ENCODE peak calls at places on chromosomes 3 and 15, in ten cellular contexts. L, I, C, O, V, B, X, R, U and E are unnamed samples.

GRCh38 chr15:31489801-31490646 is 163.4 kb downstream of the KLF13 start:
- DNase-seq in I (peak), B (peak), O (no peak), V (no peak), R (no peak), U (peak), L (peak), C (peak), X (peak), E (no peak)

GRCh38 chr3:170914690-170915089 is 6.3 kb upstream of the EIF5A2 start:
- DNase-seq in U (no peak), I (no peak), C (no peak), L (no peak), O (no peak), R (no peak), X (no peak), V (no peak), B (no peak), E (no peak)

GRCh38 chr15:47484997-47485396 is 232.3 kb upstream of the SEMA6D start:
- DNase-seq in B (no peak), L (no peak), O (no peak), C (no peak), I (no peak), V (no peak), X (no peak), R (no peak), U (no peak), E (no peak)

GRCh38 chr3:5103743-5104142 is 18.3 kb upstream of the ARL8B start:
- DNase-seq in I (no peak), R (no peak), X (no peak), O (no peak), V (no peak), B (no peak), L (no peak), C (no peak), U (no peak), E (no peak)

GRCh38 chr3:122314467-122314866 is 10.6 kb upstream of the CSTA start:
- DNase-seq in L (no peak), V (no peak), I (no peak), B (no peak), O (no peak), R (no peak), U (no peak), C (no peak), X (no peak), E (no peak)

GRCh38 chr3:196524527-196524926 is 9.4 kb upstream of the SMCO1 start:
- DNase-seq in L (no peak), I (no peak), X (no peak), U (no peak), R (no peak), V (no peak), B (peak), O (no peak), C (no peak), E (no peak)

GRCh38 chr15:74428442-74428787 is 5.3 kb downstream of the SEMA7A start:
- DNase-seq in O (no peak), X (no peak), U (no peak), B (no peak), V (no peak), C (no peak), L (no peak), I (peak), R (no peak), E (no peak)

GRCh38 chr3:149245738-149246451 is 24.3 kb upstream of the CP start:
- DNase-seq in L (peak), I (no peak), X (no peak), V (no peak), C (no peak), O (no peak), U (peak), B (peak), R (no peak), E (peak)

GRCh38 chr3:58048301-58048700 is 40.1 kb downstream of the FLNB start:
- DNase-seq in V (no peak), R (no peak), U (peak), L (no peak), I (no peak), B (peak), X (no peak), O (peak), C (no peak), E (no peak)

GRCh38 chr3:196868297-196868661 is 559 bp downstream of the SENP5 start:
- DNase-seq in R (no peak), V (no peak), O (peak), I (no peak), X (peak), B (peak), U (no peak), L (no peak), C (peak), E (no peak)

GRCh38 chr15:60582370-60583036 is 103.6 kb upstream of the ICE2 start:
- DNase-seq in I (no peak), L (no peak), V (no peak), C (peak), R (no peak), B (peak), U (no peak), O (no peak), X (no peak), E (no peak)

GRCh38 chr3:30492581-30493192 is 113.7 kb upstream of the TGFBR2 start:
- DNase-seq in B (peak), X (no peak), C (no peak), I (no peak), L (peak), U (no peak), O (no peak), R (no peak), V (no peak), E (no peak)

GRCh38 chr15:35740761-35741160 is 194.8 kb upstream of the DPH6 start:
- DNase-seq in I (no peak), L (peak), R (peak), V (peak), B (peak), U (peak), O (no peak), X (no peak), C (no peak), E (peak)

DNA sequence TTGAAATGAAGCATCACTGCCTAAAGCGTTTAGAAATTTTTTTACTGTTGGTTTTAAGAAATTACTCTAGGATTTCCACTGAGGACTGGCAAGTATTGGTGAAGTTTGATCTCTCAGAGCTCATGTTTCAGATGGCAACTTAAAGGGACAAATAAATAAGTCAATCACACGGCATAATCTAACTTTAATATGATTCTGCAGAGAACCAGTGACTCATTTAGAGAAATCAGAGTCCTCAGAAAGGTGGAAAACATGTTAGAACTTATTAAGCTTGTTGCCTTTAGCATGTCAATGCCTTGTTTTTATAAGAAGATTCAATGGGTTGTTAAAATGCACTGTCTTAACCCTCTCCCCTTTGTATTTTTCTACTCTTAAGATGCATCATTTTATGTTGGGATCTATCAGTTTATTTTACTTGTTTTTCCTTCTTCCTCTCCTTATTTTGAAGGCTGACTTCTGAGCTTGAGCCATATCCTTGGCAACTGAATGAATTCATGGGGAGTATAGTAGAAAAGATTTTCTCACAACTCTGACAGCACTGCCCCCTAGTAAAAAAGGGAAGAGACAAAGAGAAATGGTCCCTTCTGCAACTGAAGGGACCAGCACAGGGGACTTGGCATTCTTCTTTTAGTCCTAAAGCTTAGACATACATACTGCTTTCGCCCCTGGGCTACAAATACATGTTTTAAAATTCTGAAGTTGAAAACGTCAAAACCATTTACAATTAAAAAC is 431.2 kb downstream of the LPP start:
- DNase-seq in R (no peak), U (peak), I (no peak), V (no peak), C (no peak), L (no peak), X (no peak), B (peak), O (no peak), E (no peak)
- TF ChIP-seq CTCF in R (no peak), U (peak), I (no peak), V (no peak), C (no peak), L (peak), X (no peak), B (peak), O (no peak), E (no peak)

DNA sequence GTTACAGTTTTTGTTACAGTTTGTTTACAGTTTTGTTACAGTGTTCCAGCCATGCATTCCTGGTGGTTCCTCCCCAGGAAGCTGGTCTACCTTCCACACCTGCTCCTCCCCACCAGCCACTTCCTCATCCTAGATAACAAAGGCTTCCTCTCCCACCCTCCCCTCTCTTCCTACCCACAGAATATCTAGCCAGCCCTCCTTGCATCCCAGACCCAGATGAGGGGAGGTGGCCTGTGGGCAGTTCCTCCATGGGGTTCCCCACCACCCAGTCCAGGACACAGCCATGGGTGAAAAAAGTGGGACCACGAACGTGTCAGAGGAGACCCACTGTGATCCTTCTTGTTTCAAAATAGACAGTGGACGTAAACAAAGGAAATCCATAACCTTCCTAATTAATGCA is 122.8 kb upstream of the ABHD17C start:
- DNase-seq in O (no peak), R (no peak), X (no peak), L (no peak), V (no peak), I (no peak), U (no peak), C (no peak), B (no peak), E (no peak)
- TF ChIP-seq CTCF in O (no peak), R (no peak), X (no peak), L (no peak), V (no peak), I (no peak), U (no peak), C (no peak), B (no peak), E (no peak)

DNA sequence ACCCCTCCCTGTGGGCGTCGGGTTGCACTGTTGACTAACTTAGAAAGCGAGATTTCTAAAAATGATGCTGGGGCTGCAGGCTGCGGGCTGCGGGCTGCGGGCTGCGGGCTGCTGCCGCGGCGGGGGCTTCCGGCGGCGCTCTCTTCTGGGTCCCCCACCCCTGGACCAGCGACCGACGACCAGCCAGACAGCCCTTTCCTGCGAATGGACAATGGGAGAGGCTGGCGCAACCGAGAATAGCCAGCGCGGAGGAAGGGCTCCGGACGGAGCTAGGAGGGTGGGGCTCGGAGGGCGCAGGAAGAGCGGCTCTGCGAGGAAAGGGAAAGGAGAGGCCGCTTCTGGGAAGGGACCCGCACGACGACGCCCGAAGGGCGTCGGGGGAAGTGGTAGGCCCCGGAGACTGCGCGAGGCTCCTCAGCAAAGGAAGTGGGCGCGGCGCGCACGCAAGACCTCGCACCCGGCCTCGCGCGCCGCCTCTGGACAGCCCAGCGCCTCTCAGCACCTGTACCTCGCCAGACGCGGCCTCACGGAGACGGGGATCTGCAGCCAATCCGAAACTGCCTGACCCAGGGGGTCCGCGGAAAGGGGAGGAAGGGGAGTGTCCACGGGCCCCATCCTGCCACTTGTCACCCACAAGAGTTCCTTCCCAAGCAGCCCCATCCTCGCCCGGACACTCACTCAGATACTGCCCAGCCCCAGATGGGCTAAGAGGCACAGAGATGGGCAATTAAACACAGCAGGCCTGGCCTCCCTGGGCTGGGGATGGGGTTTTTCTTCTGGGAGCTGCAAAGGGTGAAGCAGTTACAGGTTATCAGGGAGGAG is 70.7 kb downstream of the SLC12A8 start:
- DNase-seq in I (peak), R (no peak), U (peak), L (no peak), O (peak), C (peak), B (peak), X (peak), V (no peak), E (no peak)
- TF ChIP-seq CTCF in I (no peak), R (peak), U (peak), L (no peak), O (no peak), C (peak), B (no peak), X (peak), V (peak), E (peak)

DNA sequence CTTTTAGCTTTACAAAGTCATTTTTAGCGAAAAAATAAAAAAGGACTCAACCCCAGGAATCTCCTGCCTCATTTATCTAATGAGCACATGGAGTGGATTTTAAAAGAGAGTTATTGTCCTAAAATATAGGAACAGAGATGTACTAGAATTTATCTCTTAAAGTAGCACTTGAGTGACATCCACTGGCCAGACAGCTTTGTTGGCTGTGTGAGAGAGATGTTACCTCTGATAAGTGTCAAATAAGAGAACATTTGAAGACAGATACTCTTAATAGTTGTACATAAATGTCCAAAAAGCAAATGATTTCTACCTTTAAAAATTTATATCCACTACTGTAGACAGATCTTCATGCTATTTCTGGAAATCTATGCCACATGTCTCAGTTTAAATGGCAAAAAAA is 12.3 kb upstream of the MFSD1 start:
- DNase-seq in X (no peak), C (no peak), V (no peak), U (peak), O (no peak), R (no peak), L (peak), B (peak), I (no peak), E (no peak)
- TF ChIP-seq CTCF in X (no peak), C (no peak), V (peak), U (peak), O (no peak), R (peak), L (peak), B (peak), I (no peak), E (peak)

DNA sequence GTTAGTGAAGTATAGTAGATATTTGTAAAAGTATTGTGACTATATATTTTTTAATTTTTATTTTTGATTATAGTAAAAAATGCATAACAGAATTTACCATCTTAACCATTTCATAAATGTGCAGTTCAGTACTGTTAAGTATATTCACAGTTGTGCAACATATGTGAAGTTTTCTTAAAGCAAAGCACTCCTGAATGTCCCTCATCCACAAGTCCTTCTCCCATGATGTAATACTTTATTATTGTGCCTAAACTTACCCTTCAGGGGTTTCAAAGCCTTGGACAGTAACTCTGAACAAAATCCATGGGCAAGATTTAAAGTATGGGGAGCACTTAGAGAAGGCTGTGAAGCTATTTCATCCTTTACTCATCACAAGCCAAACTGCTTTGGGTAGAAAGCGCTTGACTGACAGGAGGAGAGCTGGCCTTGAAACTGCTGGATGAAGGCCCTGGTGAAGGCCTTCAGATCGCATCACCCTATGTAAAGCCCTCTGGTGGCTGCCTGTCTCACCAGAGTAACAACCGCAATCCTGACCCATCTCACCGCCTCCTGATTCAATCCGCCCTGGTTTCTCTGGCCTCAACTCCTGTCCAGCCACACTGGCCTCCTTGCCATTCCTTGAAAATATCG is 28.0 kb downstream of the LSM3 start:
- DNase-seq in X (no peak), L (no peak), I (no peak), V (no peak), U (no peak), R (no peak), C (no peak), O (no peak), B (no peak), E (no peak)
- TF ChIP-seq CTCF in X (no peak), L (peak), I (no peak), V (no peak), U (no peak), R (no peak), C (no peak), O (no peak), B (no peak), E (no peak)